ENCODE peak calls at places on chromosomes 7 and 10, in five cellular contexts. P is HepG2, I is SK-N-SH, R is K562, Y is GM12878. Q is an unnamed sample.

GRCh38 chr10:107894521-107894920 is 730.0 kb upstream of the SORCS1 start:
- DNase-seq in P (no peak), Y (no peak), I (no peak), R (no peak), Q (no peak)

GRCh38 chr7:110010379-110010778 is 1080.5 kb upstream of the LRRN3 start:
- DNase-seq in Y (no peak), I (no peak), R (no peak), P (peak; percentile 1), Q (no peak)

GRCh38 chr7:125136755-125137547 is 207.3 kb upstream of the POT1 start:
- DNase-seq in I (no peak), P (no peak), Y (no peak), R (no peak), Q (peak; percentile 12)

GRCh38 chr7:100679927-100680588 is 6.5 kb downstream of the GNB2 start:
- DNase-seq in I (peak; percentile 44), P (no peak), R (peak; percentile 34), Y (no peak), Q (no peak)

GRCh38 chr10:506451-507354 is 182.8 kb downstream of the DIP2C start:
- DNase-seq in R (no peak), P (no peak), I (no peak), Y (no peak), Q (no peak)

GRCh38 chr7:16753932-16754571 is 497 bp downstream of the TSPAN13 start:
- DNase-seq in I (peak; percentile 81), P (peak; percentile 8), Y (no peak), R (peak; percentile 38), Q (no peak)

GRCh38 chr10:77877461-77878344 is 48.9 kb downstream of the DLG5 start:
- DNase-seq in R (no peak), I (peak; percentile 80), Y (peak; percentile 20), P (no peak), Q (no peak)

GRCh38 chr10:69048103-69048502 is 39.8 kb upstream of the SRGN start:
- DNase-seq in I (no peak), P (no peak), R (no peak), Y (no peak), Q (no peak)

GRCh38 chr7:2358968-2359527 is 4.4 kb downstream of the EIF3B start:
- DNase-seq in I (no peak), P (no peak), Y (no peak), R (peak; percentile 28), Q (no peak)

GRCh38 chr10:75436896-75437295 is 5.5 kb downstream of the LRMDA start:
- DNase-seq in R (no peak), I (no peak), P (no peak), Y (no peak), Q (no peak)
- TF ChIP-seq REST in R (no peak), I (no peak), P (no peak), Y (no peak), Q (no peak)

GRCh38 chr10:104329754-104330153 is 8.5 kb downstream of the ITPRIP start:
- DNase-seq in Y (no peak), I (no peak), R (no peak), P (no peak), Q (peak; percentile 47)

GRCh38 chr10:104331208-104331838 is 6.9 kb downstream of the ITPRIP start:
- DNase-seq in P (peak; percentile 70), R (no peak), I (no peak), Y (no peak), Q (peak; percentile 44)

GRCh38 chr10:104328916-104329710 is 9.2 kb downstream of the ITPRIP start:
- DNase-seq in Y (no peak), R (no peak), P (peak; percentile 23), I (no peak), Q (peak; percentile 94)

GRCh38 chr10:104328636-104328915 is 9.7 kb downstream of the ITPRIP start:
- DNase-seq in Y (no peak), P (no peak), I (no peak), R (no peak), Q (no peak)

GRCh38 chr10:104330168-104331117 is 7.8 kb downstream of the ITPRIP start:
- DNase-seq in P (peak; percentile 25), Y (no peak), I (no peak), R (no peak), Q (no peak)
- H3K4me2 ChIP-seq in P (peak overlapping the region; percentile 79), Y (peak overlapping the region; percentile 88), I (peak overlapping the region; percentile 69), R (peak overlapping the region; percentile 70), Q (peak overlapping the region; percentile 85)

DNA sequence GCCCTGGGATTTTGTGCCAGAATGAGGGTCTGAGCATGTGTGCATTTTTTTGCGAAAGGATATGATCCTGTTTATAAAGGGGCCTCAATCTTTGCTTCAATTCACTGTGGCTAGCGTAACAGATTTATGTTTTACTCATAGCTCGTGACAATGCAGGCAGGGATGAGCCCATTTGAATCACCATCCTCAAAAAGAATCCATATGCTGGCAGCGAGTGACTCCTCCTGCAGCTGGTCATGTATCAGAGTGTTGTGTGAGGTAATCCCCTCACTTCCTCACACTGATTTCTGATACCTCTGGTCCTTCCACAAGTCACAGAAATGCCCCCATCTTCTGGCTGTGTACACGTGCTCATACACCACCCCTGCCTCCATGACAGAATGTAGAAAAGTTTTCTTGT is 189.5 kb downstream of the CTTNBP2 start:
- DNase-seq in P (no peak), Y (no peak), R (no peak), I (no peak), Q (no peak)
- TF ChIP-seq YY1 in P (no peak), Y (no peak), R (no peak), I (no peak), Q (no peak)

DNA sequence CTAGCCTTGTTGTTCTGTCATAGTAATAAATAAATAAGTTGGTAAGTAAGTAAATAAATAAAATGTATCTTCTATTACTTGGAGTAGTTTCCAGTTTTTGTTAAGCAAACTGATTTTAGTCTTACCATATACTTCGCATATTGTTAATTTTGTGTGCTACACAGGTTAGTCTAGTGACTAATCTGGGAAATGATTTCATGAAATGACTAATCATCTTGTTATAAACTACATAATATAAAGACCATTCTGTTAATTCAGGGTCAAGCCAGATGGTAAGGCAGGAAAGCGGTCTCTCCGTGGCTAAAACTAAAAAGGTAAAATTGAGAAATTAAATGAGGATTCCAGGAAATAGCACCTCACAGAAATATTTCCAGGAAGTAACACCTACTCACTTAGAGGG is 58.5 kb upstream of the FOXP2 start:
- DNase-seq in Y (no peak), R (no peak), I (no peak), P (no peak), Q (no peak)
- TF ChIP-seq REST in Y (no peak), R (no peak), I (no peak), P (no peak), Q (no peak)

GRCh38 chr10:120823251-120823650 is 27.9 kb upstream of the WDR11 start:
- DNase-seq in P (no peak), I (no peak), Y (no peak), R (no peak), Q (no peak)

GRCh38 chr10:120813085-120813484 is 38.1 kb upstream of the WDR11 start:
- DNase-seq in R (no peak), P (no peak), Y (no peak), I (no peak), Q (no peak)

GRCh38 chr10:120819366-120819765 is 31.8 kb upstream of the WDR11 start:
- DNase-seq in R (no peak), Y (no peak), P (no peak), I (no peak), Q (no peak)

DNA sequence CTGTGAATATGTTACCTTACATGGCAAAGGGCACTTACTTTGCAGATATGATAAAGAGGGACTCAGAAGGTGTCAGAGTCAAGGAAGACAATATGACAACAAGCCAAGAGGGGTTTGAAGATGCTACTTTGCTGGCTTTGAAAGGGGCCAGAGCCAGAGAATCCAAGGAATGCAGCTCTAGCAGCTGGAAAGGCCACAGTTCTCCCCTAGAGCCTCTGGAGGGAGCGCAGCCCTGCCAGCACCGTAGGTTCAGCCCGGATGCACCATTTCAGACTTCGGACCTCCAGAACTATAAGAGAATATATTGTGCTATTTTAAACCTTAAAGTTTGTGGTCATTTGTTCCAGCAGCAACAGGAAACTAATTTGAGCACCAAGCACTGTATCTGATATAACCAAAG is 32.9 kb upstream of the WDR11 start:
- DNase-seq in R (no peak), P (no peak), Y (no peak), I (no peak), Q (no peak)
- H3K4me2 ChIP-seq in R (no peak overlapping the region), P (no peak overlapping the region), Y (no peak overlapping the region), I (no peak overlapping the region), Q (no peak overlapping the region)

DNA sequence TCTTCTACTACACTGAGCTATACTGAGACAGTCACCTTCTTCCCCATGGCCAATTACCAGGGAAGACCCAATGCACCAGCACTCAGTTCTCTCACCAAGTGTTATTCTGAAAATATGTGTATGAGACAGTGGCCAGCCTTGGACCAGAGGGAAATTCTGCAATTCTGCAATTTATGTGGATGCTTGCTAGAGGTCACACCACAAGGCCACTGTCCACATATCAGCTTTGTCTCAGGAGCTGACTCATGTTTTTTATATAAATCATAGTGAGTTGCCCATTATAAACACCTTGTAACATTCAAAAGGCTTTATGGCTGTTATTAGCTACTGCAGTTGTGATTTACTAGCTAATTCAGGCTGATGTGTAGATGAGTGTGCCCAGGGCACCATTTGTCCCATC is 649.0 kb downstream of the LRMDA start:
- DNase-seq in R (no peak), P (no peak), Y (no peak), I (no peak), Q (no peak)
- TF ChIP-seq YY1 in R (no peak), P (no peak), Y (no peak), I (no peak), Q (no peak)

DNA sequence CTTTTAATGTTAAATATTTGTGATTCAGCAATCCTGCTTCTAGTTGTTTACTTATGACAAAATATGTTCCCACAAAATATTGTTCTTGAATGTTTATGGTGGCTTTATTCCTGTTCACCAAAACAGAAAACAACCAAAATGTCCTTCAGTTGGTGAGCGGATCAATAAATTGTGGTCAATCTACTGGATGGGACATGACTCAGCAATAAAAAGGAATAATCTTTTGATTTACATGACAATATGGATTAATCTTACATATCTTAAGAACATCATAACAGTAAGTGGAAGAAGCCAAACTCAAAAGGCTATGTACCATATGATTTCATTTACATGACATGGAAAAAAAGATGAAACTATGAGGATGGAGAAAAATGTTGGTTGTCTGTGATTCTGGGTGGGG is 691.3 kb upstream of the GHITM start:
- DNase-seq in I (no peak), R (no peak), Y (no peak), P (no peak), Q (no peak)
- TF ChIP-seq REST in I (no peak), R (no peak), Y (no peak), P (no peak), Q (no peak)

DNA sequence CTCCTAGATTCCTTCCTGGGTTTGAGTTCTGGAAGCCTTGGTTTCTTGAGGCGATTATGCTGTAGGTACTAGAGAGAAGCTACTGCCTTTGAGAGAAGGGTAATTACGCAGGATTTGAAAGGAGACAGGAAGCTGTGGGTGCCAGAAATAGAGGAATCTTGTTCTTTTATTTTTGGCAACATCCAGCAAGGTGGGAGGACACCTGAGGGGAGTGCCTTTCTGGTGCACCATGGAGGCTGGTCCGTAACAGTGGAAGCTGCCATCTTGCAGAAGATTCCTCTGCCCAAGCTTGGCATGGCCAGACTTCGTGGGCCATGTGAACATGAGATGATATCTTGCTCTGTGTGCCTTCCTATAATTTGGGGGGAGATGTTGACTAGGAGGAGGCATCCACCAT is 98.0 kb downstream of the PFKFB3 start:
- DNase-seq in I (no peak), P (no peak), Y (no peak), R (no peak), Q (no peak)
- H3K4me2 ChIP-seq in I (no peak overlapping the region), P (no peak overlapping the region), Y (peak overlapping the region; percentile 83), R (no peak overlapping the region), Q (peak overlapping the region; percentile 70)